ENCODE peak calls at places on chromosomes 13 and 19, in seven cellular contexts. P is upper lobe of right lung, Z is mesothelial cell of epicardium, B is keratinocyte, Q is suprapubic skin, R is fibroblast of pulmonary artery, G is breast epithelium. N is an unnamed sample.

GRCh38 chr13:75566658-75567057 is 17.1 kb downstream of the UCHL3 start:
- DNase-seq in Q (no peak), Z (no peak), R (peak), G (no peak), P (no peak), B (no peak), N (no peak)

GRCh38 chr13:101115762-101116161 is 300.5 kb downstream of the NALCN start:
- DNase-seq in Z (no peak), B (no peak), Q (no peak), R (peak), P (no peak), G (no peak), N (no peak)

GRCh38 chr13:30371649-30372265 is 50.5 kb upstream of the UBE2L5 start:
- DNase-seq in R (peak), Q (no peak), B (no peak), Z (no peak), G (no peak), P (no peak), N (no peak)

GRCh38 chr19:4678881-4679379 is 8.8 kb upstream of the MYDGF start:
- DNase-seq in Z (no peak), B (no peak), P (no peak), G (no peak), Q (no peak), R (no peak), N (no peak)

GRCh38 chr13:74966814-74967213 is 515.2 kb downstream of the TBC1D4 start:
- DNase-seq in P (no peak), Z (no peak), Q (no peak), B (no peak), G (no peak), R (peak), N (no peak)

GRCh38 chr19:27997069-27997468 is 1215.9 kb downstream of the UQCRFS1 start:
- DNase-seq in B (no peak), P (no peak), Q (no peak), R (no peak), G (no peak), Z (no peak), N (no peak)

GRCh38 chr13:48253849-48254248 is 20.8 kb downstream of the ITM2B start:
- DNase-seq in Z (no peak), R (no peak), G (no peak), B (no peak), P (no peak), Q (no peak), N (no peak)

GRCh38 chr19:10888421-10888866 is 17.1 kb downstream of the CARM1 start:
- DNase-seq in Z (no peak), B (no peak), Q (no peak), G (no peak), R (no peak), P (no peak), N (no peak)

GRCh38 chr13:74074723-74075122 is 59.5 kb downstream of the KLF12 start:
- DNase-seq in R (peak), Z (no peak), P (no peak), G (no peak), Q (no peak), B (no peak), N (no peak)

GRCh38 chr19:1211494-1212234 is 6.1 kb downstream of the STK11 start:
- DNase-seq in G (no peak), P (peak), Q (no peak), R (no peak), Z (no peak), B (no peak), N (no peak)

GRCh38 chr13:43877788-43878187 is 1.8 kb downstream of the CCDC122 start:
- DNase-seq in R (no peak), B (no peak), G (no peak), Q (no peak), P (no peak), Z (no peak), N (no peak)

DNA sequence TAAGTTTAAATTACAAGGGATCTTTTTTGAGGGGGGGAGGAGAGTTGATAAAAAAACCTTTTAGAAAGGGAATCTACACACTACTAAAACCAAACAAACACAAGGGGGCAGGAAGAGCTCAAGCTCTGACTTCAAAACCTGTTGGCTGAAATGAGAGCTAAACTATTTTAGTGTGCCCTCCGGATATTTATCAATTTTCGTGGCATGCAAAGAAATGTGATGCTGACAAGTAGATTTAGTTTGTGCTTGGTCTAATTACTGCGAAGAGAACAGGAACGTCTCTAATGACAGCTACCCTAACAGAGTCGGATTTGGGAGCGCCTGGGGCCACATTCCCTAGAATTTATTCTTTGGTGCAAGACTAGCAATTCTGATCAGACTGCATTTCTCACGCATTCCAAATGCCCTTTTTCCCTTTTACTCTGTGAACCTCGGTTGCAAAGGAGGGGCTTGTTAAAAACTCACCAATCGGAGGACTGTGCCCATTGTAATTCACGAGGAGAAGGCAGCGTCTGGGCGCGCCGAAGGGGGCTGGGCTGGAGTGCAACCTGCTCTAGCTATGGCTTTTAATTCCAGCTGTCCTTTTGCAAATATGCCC is 804 bp upstream of the FREM2 start:
- DNase-seq in B (no peak), Z (peak), Q (no peak), G (no peak), R (peak), P (no peak), N (no peak)
- TF ChIP-seq CTCF in B (peak), Z (peak), Q (no peak), G (no peak), R (peak), P (peak), N (no peak)

GRCh38 chr19:34559045-34559444 is 77.5 kb downstream of the WTIP start:
- DNase-seq in Q (no peak), B (no peak), R (no peak), G (no peak), P (no peak), Z (no peak), N (no peak)

GRCh38 chr19:34560229-34560628 is 78.7 kb downstream of the WTIP start:
- DNase-seq in Z (no peak), Q (no peak), R (no peak), P (no peak), B (no peak), G (no peak), N (no peak)

GRCh38 chr19:34555447-34555846 is 73.9 kb downstream of the WTIP start:
- DNase-seq in Q (no peak), R (peak), G (no peak), B (no peak), P (no peak), Z (no peak), N (no peak)

DNA sequence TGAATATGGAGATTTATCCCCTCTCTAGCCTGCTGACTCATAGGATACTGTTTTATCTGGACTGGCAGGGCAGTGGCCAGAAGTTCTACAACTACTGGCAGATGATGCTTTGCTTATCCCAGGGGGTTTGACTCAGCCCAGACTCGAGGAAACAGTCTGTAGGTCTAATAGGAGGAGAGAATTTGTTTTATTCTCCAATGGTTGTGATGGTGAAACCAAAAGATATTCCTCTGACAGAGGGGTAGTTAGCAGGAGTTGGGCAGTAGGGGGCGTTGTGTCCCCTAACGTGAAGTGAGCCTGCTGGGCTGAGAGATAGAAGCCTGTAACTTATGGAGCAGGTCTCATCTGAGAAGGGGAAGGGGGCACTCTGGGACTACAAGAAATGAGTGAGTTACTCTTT is 74.9 kb downstream of the WTIP start:
- DNase-seq in G (no peak), Z (no peak), B (no peak), R (peak), P (no peak), Q (no peak), N (no peak)
- TF ChIP-seq CTCF in G (no peak), Z (no peak), B (peak), R (peak), P (peak), Q (peak), N (no peak)

GRCh38 chr19:13058951-13059660 is 43.6 kb downstream of the LYL1 start:
- DNase-seq in B (no peak), R (no peak), Z (no peak), P (no peak), G (no peak), Q (no peak), N (no peak)
- TF ChIP-seq CTCF in B (no peak), R (no peak), Z (no peak), P (no peak), G (no peak), Q (no peak), N (no peak)

GRCh38 chr19:58453743-58454142 is 2.3 kb downstream of the ZNF324B start:
- DNase-seq in R (no peak), G (no peak), B (no peak), Q (no peak), Z (no peak), P (no peak), N (no peak)

GRCh38 chr19:58455306-58455705 is 3.9 kb downstream of the ZNF324B start:
- DNase-seq in R (no peak), Q (no peak), Z (no peak), B (no peak), P (no peak), G (no peak), N (no peak)

GRCh38 chr19:58456111-58456510 is 4.7 kb downstream of the ZNF324B start:
- DNase-seq in R (no peak), P (no peak), G (no peak), Z (no peak), Q (no peak), B (no peak), N (no peak)

GRCh38 chr19:58450836-58451357 is 525 bp upstream of the ZNF324B start:
- DNase-seq in Z (no peak), P (no peak), R (no peak), B (no peak), G (no peak), Q (no peak), N (no peak)

GRCh38 chr19:58451358-58452101 is at the start of gene ZNF324B:
- DNase-seq in Q (peak), Z (peak), P (peak), R (peak), G (peak), B (peak), N (peak)
- TF ChIP-seq CTCF in Q (no peak), Z (no peak), P (no peak), R (no peak), G (no peak), B (no peak), N (no peak)

GRCh38 chr13:39556856-39557255 is 46.1 kb downstream of the LHFPL6 start:
- DNase-seq in Z (no peak), B (no peak), P (no peak), R (no peak), G (no peak), Q (no peak), N (no peak)
- TF ChIP-seq CTCF in Z (no peak), B (no peak), P (no peak), R (no peak), G (no peak), Q (no peak), N (no peak)

GRCh38 chr13:97512732-97513131 is 78.8 kb downstream of the RAP2A start:
- DNase-seq in Q (no peak), G (no peak), R (no peak), P (no peak), B (no peak), Z (no peak), N (no peak)

DNA sequence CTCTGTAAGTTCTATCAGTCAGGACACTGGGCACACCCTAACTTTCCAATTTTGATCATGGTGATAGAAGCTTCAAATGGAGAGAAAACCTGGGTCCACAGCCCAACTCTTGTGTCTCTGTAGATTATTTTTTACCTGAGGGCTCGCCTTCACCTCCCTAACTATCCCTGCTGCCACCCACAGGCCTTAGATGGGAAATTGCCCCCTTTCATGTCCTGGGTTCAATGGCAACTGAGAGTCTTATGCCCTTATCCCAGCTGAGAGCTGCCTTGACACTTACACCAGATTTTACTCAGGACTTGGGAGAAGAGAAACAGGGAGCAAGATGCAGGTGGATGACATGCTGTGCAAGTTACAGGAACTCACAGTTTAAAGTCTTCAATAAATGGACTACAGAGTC is 81.7 kb downstream of the RAP2A start:
- DNase-seq in B (no peak), R (no peak), Q (no peak), Z (no peak), P (no peak), G (no peak), N (no peak)
- TF ChIP-seq CTCF in B (no peak), R (no peak), Q (no peak), Z (no peak), P (no peak), G (no peak), N (no peak)

DNA sequence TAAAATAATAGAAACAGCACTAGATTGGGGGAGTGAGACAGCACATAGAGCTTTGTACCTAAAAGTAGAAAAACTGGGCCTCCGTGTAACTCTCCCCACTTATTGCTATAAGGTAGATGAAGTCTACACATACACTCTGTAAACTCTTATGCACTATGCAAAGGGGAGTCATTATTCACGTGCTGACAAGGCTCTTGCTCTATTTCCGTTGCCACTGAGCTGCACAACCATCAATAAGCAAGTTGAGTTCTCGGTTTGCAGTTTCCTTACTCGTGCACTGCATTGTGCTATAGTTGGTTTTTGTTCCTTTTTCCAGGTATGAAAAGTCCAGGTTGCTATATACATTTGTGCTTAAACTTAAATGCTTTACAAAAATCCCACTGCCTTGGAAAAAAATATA is 294.0 kb upstream of the DACH1 start:
- DNase-seq in G (no peak), B (no peak), R (no peak), Z (no peak), Q (no peak), P (no peak), N (no peak)
- TF ChIP-seq CTCF in G (no peak), B (no peak), R (no peak), Z (no peak), Q (no peak), P (no peak), N (no peak)

DNA sequence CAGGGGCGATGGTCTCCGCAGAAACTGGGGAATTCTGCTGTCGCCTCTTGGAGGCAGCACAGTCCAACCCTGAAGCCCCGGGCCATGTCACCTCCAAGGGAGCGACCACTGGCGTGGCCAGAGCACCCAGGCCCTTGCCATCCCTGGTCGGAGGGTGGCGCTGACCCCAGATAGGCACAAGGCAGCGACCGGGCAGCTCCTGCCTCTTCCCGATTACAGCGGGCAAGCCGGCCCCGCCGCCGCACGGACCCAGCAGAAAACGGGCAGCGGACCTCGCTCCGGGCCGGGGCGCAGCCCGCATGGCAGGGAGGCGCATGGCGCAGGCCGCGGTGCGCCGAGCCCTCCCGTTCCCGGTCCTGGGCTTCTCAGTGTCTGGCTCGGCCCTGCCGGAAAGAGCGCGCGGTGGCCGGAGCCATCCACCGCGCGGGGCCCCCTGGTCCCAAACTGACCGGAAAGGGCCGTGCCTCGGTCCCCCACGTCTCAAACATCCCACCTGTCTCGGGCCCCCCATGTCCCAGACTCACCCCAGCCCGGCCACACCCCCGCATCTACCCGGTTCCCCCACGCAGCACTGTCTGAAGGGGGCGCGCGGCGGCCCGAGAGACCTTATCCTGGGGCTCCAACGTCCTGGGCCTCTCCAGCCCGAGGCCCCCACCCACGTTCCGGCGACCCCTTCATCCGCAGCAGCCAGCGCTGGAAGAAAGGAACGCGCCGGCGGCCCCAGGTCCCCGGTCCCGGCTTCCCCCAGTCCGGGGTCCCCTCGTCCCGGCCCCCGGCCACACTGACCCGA is 725 bp downstream of the CERS1 start:
- DNase-seq in R (peak), G (no peak), Q (no peak), P (no peak), B (no peak), Z (no peak), N (no peak)
- TF ChIP-seq CTCF in R (peak), G (no peak), Q (no peak), P (peak), B (no peak), Z (no peak), N (no peak)

GRCh38 chr19:49470615-49470978 is 3.4 kb upstream of the FLT3LG start:
- DNase-seq in R (no peak), B (no peak), Q (no peak), P (no peak), Z (no peak), G (no peak), N (no peak)
- TF ChIP-seq CTCF in R (no peak), B (no peak), Q (no peak), P (no peak), Z (no peak), G (no peak), N (no peak)

N was measured in lower leg skin.